ENCODE peak calls at places on chromosomes 3 and 15, in four cellular contexts. T is GM12878, Y is HepG2, M is K562. L is an unnamed sample.

GRCh38 chr3:188689101-188689574 is 482.6 kb upstream of the TPRG1 start:
- DNase-seq in T (no peak), Y (no peak), M (no peak), L (no peak)

GRCh38 chr3:29065211-29065785 is 215.6 kb upstream of the RBMS3 start:
- DNase-seq in T (no peak), Y (no peak), M (no peak), L (peak)

GRCh38 chr3:15318661-15319060 is 13.7 kb downstream of the SH3BP5 start:
- DNase-seq in T (no peak), Y (no peak), M (no peak), L (no peak)

GRCh38 chr3:171181907-171182690 is 155.6 kb upstream of the SLC2A2 start:
- DNase-seq in T (no peak), Y (no peak), M (peak), L (no peak)

GRCh38 chr3:135929670-135930069 is 35.9 kb upstream of the PPP2R3A start:
- DNase-seq in T (no peak), Y (no peak), M (no peak), L (no peak)

GRCh38 chr3:113535898-113536297 is 3.5 kb downstream of the SIDT1 start:
- DNase-seq in T (no peak), Y (no peak), M (no peak), L (no peak)

GRCh38 chr15:61994216-61994615 is 66.0 kb downstream of the VPS13C start:
- DNase-seq in T (no peak), Y (no peak), M (no peak), L (no peak)

GRCh38 chr15:44667039-44667360 is 3.5 kb upstream of the SPG11 start:
- DNase-seq in T (no peak), Y (no peak), M (no peak), L (no peak)

GRCh38 chr3:120153294-120153693 is 59.0 kb upstream of the GSK3B start:
- DNase-seq in T (no peak), Y (no peak), M (no peak), L (no peak)

GRCh38 chr3:10548997-10549396 is 43.6 kb upstream of the ATP2B2 start:
- DNase-seq in T (no peak), Y (no peak), M (no peak), L (no peak)

GRCh38 chr15:84826369-84826823 is 9.2 kb downstream of the ALPK3 start:
- DNase-seq in T (no peak), Y (peak), M (peak), L (peak)

GRCh38 chr15:75143738-75144334 is 57.8 kb upstream of the C15orf39 start:
- DNase-seq in T (no peak), Y (no peak), M (no peak), L (no peak)

GRCh38 chr3:97432914-97433313 is 331.6 kb upstream of the ARL6 start:
- DNase-seq in T (no peak), Y (no peak), M (no peak), L (no peak)

GRCh38 chr3:143331336-143331735 is 211.8 kb downstream of the CHST2 start:
- DNase-seq in T (no peak), Y (no peak), M (no peak), L (no peak)

GRCh38 chr15:55991841-55992768 is 1.3 kb downstream of the NEDD4 start:
- DNase-seq in T (no peak), Y (no peak), M (no peak), L (no peak)

GRCh38 chr3:38606561-38606960 is 42.9 kb downstream of the SCN5A start:
- DNase-seq in T (no peak), Y (no peak), M (no peak), L (no peak)

GRCh38 chr3:46709147-46709654 is 8.0 kb downstream of the TMIE start:
- DNase-seq in T (no peak), Y (no peak), M (no peak), L (no peak)

GRCh38 chr3:107329088-107329487 is 48.2 kb upstream of the CCDC54 start:
- DNase-seq in T (no peak), Y (no peak), M (no peak), L (no peak)

GRCh38 chr3:108406661-108407206 is 103.7 kb downstream of the MYH15 start:
- DNase-seq in T (peak), Y (peak), M (peak), L (no peak)

GRCh38 chr3:16789344-16790100 is 95.2 kb upstream of the PLCL2 start:
- DNase-seq in T (no peak), Y (no peak), M (no peak), L (no peak)

GRCh38 chr3:105387122-105387751 is 20.5 kb downstream of the ALCAM start:
- DNase-seq in T (no peak), Y (peak), M (no peak), L (no peak)

GRCh38 chr15:68888419-68888818 is 41.9 kb upstream of the SPESP1 start:
- DNase-seq in T (no peak), Y (no peak), M (no peak), L (peak)

GRCh38 chr3:179731544-179731943 is 78.7 kb downstream of the USP13 start:
- DNase-seq in T (no peak), Y (no peak), M (no peak), L (no peak)

GRCh38 chr15:78662028-78662427 is 21.0 kb upstream of the CHRNB4 start:
- DNase-seq in T (no peak), Y (no peak), M (no peak), L (no peak)

GRCh38 chr3:39427506-39427905 is 21.0 kb downstream of the RPSA start:
- DNase-seq in T (no peak), Y (no peak), M (no peak), L (no peak)

GRCh38 chr3:161559177-161559998 is 62.8 kb downstream of the OTOL1 start:
- DNase-seq in T (no peak), Y (peak), M (peak), L (peak)

GRCh38 chr3:143551790-143552189 is 296.5 kb downstream of the SLC9A9 start:
- DNase-seq in T (no peak), Y (no peak), M (no peak), L (no peak)

GRCh38 chr3:188918086-188918485 is 253.7 kb upstream of the TPRG1 start:
- DNase-seq in T (no peak), Y (no peak), M (no peak), L (no peak)

GRCh38 chr3:44128057-44128775 is 113.5 kb upstream of the TOPAZ1 start:
- DNase-seq in T (no peak), Y (no peak), M (no peak), L (peak)

GRCh38 chr15:100973351-100974034 is 54.3 kb downstream of the LRRK1 start:
- DNase-seq in T (no peak), Y (no peak), M (no peak), L (peak)

GRCh38 chr15:51096976-51097375 is 2.3 kb upstream of the TNFAIP8L3 start:
- DNase-seq in T (no peak), Y (no peak), M (no peak), L (no peak)

GRCh38 chr3:36804295-36805055 is 40.1 kb upstream of the DCLK3 start:
- DNase-seq in T (no peak), Y (no peak), M (no peak), L (peak)

DNA sequence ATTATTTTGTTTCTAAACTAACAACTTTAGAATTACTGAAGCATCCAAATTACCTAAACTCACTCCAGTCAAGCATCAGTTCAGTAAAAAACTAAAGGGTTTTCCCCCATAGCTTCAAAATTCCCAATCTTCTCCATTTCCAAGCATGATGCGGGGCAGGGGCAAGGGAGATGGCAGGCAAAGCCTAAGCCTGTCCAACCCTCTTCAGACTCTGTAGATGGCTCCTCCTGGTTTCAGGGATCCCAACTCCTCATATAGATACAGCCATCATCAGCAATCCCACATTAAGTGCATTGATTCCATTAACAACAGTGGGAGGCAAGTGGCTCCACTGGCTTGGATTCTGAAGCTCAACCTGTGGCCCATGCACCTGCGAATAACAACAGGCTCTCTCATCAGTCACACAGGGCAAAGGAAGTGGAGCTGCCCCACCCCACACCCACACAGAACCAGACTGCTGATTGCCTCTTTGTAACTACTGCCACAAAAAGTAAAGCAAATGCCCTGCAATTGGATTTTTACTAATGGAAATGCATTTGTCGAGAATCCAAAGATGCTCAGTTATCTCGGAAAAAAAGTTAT is 14.9 kb downstream of the SFMBT1 start:
- DNase-seq in T (no peak), Y (no peak), M (no peak), L (peak)
- TF ChIP-seq TCF7 in T (no peak), Y (no peak), M (no peak), L (no peak)

DNA sequence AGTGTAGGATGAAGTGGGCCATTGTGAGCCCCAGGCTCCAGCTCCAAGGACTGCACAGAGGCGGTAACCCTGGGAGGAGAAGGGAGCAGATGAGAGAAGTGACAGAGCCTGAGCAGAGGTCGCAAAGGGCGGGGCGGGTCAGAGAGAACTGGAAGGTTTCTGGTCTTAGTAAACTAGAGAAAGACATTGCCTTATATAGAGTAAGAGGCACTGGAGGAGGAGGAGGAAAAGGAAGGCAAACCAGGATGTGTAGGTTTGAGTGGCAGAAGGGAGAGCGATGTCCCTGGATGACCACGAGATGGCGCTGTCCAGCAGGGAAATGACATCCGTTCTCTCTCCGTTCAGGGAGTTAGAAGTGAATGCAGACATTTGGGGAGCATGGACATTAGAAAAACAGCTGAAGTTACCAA is 49.0 kb downstream of the STARD5 start:
- DNase-seq in T (peak), Y (peak), M (peak), L (peak)
- TF ChIP-seq USF2 in T (no peak), Y (no peak), M (no peak), L (no peak)

GRCh38 chr15:28876131-28876844 is 9.5 kb upstream of the APBA2 start:
- DNase-seq in T (no peak), Y (no peak), M (no peak), L (peak)

GRCh38 chr15:28875461-28875965 is 10.3 kb upstream of the APBA2 start:
- DNase-seq in T (no peak), Y (no peak), M (no peak), L (no peak)

GRCh38 chr15:28873006-28873405 is 12.8 kb upstream of the APBA2 start:
- DNase-seq in T (no peak), Y (no peak), M (no peak), L (no peak)

GRCh38 chr15:28871168-28871567 is 14.6 kb upstream of the APBA2 start:
- DNase-seq in T (no peak), Y (no peak), M (no peak), L (no peak)

GRCh38 chr15:28873585-28874139 is 12.1 kb upstream of the APBA2 start:
- DNase-seq in T (no peak), Y (no peak), M (no peak), L (no peak)
- TF ChIP-seq TCF7 in T (no peak), Y (no peak), M (no peak), L (no peak)

GRCh38 chr3:50127251-50127671 is 27.9 kb upstream of the SEMA3F start:
- DNase-seq in T (no peak), Y (no peak), M (no peak), L (no peak)

GRCh38 chr3:50125541-50126286 is 29.4 kb upstream of the SEMA3F start:
- DNase-seq in T (no peak), Y (no peak), M (no peak), L (no peak)

GRCh38 chr3:50124363-50125226 is 30.5 kb upstream of the SEMA3F start:
- DNase-seq in T (no peak), Y (no peak), M (no peak), L (peak)

GRCh38 chr3:50128001-50128400 is 27.1 kb upstream of the SEMA3F start:
- DNase-seq in T (no peak), Y (no peak), M (no peak), L (no peak)

GRCh38 chr3:50126287-50127211 is 28.6 kb upstream of the SEMA3F start:
- DNase-seq in T (no peak), Y (peak), M (no peak), L (no peak)
- TF ChIP-seq USF2 in T (no peak), Y (no peak), M (no peak), L (no peak)

GRCh38 chr3:126345231-126345630 is 12.0 kb downstream of the KLF15 start:
- DNase-seq in T (no peak), Y (no peak), M (no peak), L (no peak)

GRCh38 chr3:126346466-126346865 is 10.7 kb downstream of the KLF15 start:
- DNase-seq in T (no peak), Y (no peak), M (no peak), L (no peak)

GRCh38 chr3:126347543-126348161 is 9.6 kb downstream of the KLF15 start:
- DNase-seq in T (no peak), Y (no peak), M (no peak), L (peak)

GRCh38 chr3:126344380-126345041 is 12.7 kb downstream of the KLF15 start:
- DNase-seq in T (no peak), Y (no peak), M (no peak), L (peak)

DNA sequence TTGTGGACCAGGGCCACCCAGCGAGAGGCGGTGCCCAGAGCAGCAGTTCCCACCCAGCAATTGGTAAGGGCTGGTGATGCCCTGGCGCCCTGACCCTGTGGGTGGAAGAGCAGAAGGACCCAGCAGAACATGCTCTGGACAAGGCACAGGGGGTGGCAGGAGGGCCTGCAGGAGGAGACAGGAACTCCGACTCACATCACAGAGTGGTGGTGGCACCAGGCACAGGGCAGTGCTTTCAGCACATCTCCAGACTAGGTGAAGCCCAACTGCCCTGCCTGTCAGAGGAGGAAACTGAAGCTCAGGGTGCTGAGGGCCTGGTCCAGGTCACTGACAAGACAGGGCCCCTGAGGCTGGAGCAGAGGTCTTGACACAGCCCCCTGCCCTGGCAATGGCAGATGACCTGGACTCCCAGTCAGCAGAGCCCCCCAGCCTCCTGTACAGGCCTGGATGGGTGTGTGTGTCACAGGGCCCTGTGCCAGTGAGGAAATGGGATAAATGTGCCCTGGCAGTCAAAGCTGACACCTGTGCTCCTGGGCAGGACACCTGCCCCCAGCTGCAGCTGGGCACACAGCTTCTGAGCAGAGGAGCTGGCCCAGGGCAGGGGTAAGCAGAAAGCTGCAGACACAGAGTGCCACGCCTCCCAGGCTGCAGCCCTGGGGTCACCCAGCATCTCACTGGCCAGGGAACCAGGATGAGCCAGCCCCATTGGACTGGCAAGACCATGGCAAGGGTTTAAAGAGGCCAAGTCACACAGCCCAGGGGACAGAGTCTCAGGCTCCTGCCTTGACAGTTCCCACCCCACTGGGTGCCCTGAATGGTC is 11.4 kb downstream of the KLF15 start:
- DNase-seq in T (no peak), Y (no peak), M (no peak), L (peak)
- TF ChIP-seq TCF7 in T (no peak), Y (no peak), M (no peak), L (no peak)